ENCODE peak calls at places on chromosome 11, in six cellular contexts. K is A549, A is H1, T is HepG2, W is K562, C is endothelial cell of umbilical vein. Q is an unnamed sample.

GRCh38 chr11:129732926-129733325 is 82.7 kb upstream of the TMEM45B start:
- DNase-seq in K (no peak), A (no peak), T (no peak), W (no peak), C (no peak), Q (no peak)

GRCh38 chr11:64023731-64024710 is 11.7 kb upstream of the FLRT1 start:
- DNase-seq in K (no peak), A (no peak), T (no peak), W (no peak), C (no peak), Q (no peak)

GRCh38 chr11:96014234-96014633 is 90.3 kb upstream of the MTMR2 start:
- DNase-seq in K (peak; percentile 6), A (no peak), T (peak; percentile 97), W (no peak), C (no peak), Q (no peak)

GRCh38 chr11:120748485-120748814 is 236.9 kb downstream of the GRIK4 start:
- DNase-seq in K (no peak), A (no peak), T (no peak), W (no peak), C (no peak), Q (no peak)

GRCh38 chr11:78759067-78759466 is 184.4 kb upstream of the NARS2 start:
- DNase-seq in K (no peak), A (no peak), T (no peak), W (no peak), C (no peak), Q (no peak)

GRCh38 chr11:5380740-5381342 is 2.8 kb upstream of the OR51M1 start:
- DNase-seq in K (peak; percentile 36), A (peak; percentile 70), T (peak; percentile 52), W (peak; percentile 58), C (peak; percentile 69), Q (peak; percentile 74)

GRCh38 chr11:15523576-15523975 is 408.9 kb downstream of the INSC start:
- DNase-seq in K (no peak), A (no peak), T (no peak), W (no peak), C (no peak), Q (no peak)

GRCh38 chr11:67268036-67268683 is 1.9 kb downstream of the GRK2 start:
- DNase-seq in K (no peak), A (no peak), T (no peak), W (no peak), C (no peak), Q (no peak)

GRCh38 chr11:7098235-7098832 is 9.5 kb downstream of the RBMXL2 start:
- DNase-seq in K (peak; percentile 35), A (no peak), T (peak; percentile 49), W (peak; percentile 60), C (peak; percentile 67), Q (no peak)

GRCh38 chr11:102438311-102439062 is 14.1 kb downstream of the TMEM123 start:
- DNase-seq in K (no peak), A (no peak), T (peak; percentile 19), W (no peak), C (no peak), Q (peak; percentile 24)

GRCh38 chr11:10376061-10376460 is 71.2 kb downstream of the ADM start:
- DNase-seq in K (no peak), A (peak; percentile 16), T (no peak), W (no peak), C (no peak), Q (no peak)

GRCh38 chr11:35658028-35658948 is 4.3 kb upstream of the TRIM44 start:
- DNase-seq in K (no peak), A (no peak), T (no peak), W (no peak), C (peak; percentile 14), Q (no peak)

GRCh38 chr11:83070878-83071640 is 638 bp downstream of the RAB30 start:
- DNase-seq in K (peak; percentile 39), A (no peak), T (no peak), W (no peak), C (no peak), Q (peak; percentile 27)

GRCh38 chr11:113593698-113594308 is 112.3 kb downstream of the TMPRSS5 start:
- DNase-seq in K (no peak), A (no peak), T (no peak), W (peak; percentile 22), C (no peak), Q (no peak)

GRCh38 chr11:43649501-43649900 is 31.0 kb upstream of the HSD17B12 start:
- DNase-seq in K (no peak), A (no peak), T (no peak), W (no peak), C (no peak), Q (no peak)

GRCh38 chr11:104609297-104609696 is 289.0 kb downstream of the CASP12 start:
- DNase-seq in K (peak; percentile 5), A (no peak), T (peak; percentile 24), W (no peak), C (peak; percentile 80), Q (peak; percentile 25)

GRCh38 chr11:92550411-92550810 is 325.8 kb downstream of the FAT3 start:
- DNase-seq in K (no peak), A (peak; percentile 71), T (no peak), W (no peak), C (no peak), Q (peak; percentile 46)

GRCh38 chr11:106276859-106277436 is 199.5 kb downstream of the AASDHPPT start:
- DNase-seq in K (no peak), A (no peak), T (no peak), W (no peak), C (no peak), Q (no peak)

GRCh38 chr11:93734427-93735222 is 6.7 kb downstream of the TAF1D start:
- DNase-seq in K (no peak), A (no peak), T (no peak), W (no peak), C (no peak), Q (no peak)

GRCh38 chr11:109956124-109956793 is 136.9 kb upstream of the ZC3H12C start:
- DNase-seq in K (no peak), A (no peak), T (no peak), W (no peak), C (no peak), Q (no peak)

GRCh38 chr11:119100246-119100959 is 1.2 kb downstream of the DPAGT1 start:
- DNase-seq in K (peak; percentile 50), A (no peak), T (peak; percentile 62), W (no peak), C (peak; percentile 50), Q (no peak)

GRCh38 chr11:77634724-77635123 is 2.9 kb downstream of the CLNS1A start:
- DNase-seq in K (no peak), A (no peak), T (no peak), W (no peak), C (no peak), Q (no peak)

GRCh38 chr11:45933131-45933821 is 10.8 kb downstream of the LARGE2 start:
- DNase-seq in K (no peak), A (no peak), T (no peak), W (no peak), C (no peak), Q (no peak)

GRCh38 chr11:11988099-11988651 is 20.3 kb downstream of the DKK3 start:
- DNase-seq in K (no peak), A (no peak), T (no peak), W (no peak), C (peak; percentile 83), Q (no peak)

GRCh38 chr11:13962562-13963168 is at the start of gene SPON1:
- DNase-seq in K (no peak), A (peak; percentile 77), T (no peak), W (no peak), C (peak; percentile 15), Q (peak; percentile 73)

GRCh38 chr11:13963949-13964770 is 1.6 kb downstream of the SPON1 start:
- DNase-seq in K (no peak), A (peak; percentile 78), T (no peak), W (no peak), C (no peak), Q (peak; percentile 42)

GRCh38 chr11:13962198-13962561 is 343 bp upstream of the SPON1 start:
- DNase-seq in K (no peak), A (no peak), T (no peak), W (no peak), C (no peak), Q (no peak)

GRCh38 chr11:13964771-13965074 is 2.2 kb downstream of the SPON1 start:
- DNase-seq in K (no peak), A (no peak), T (no peak), W (no peak), C (no peak), Q (no peak)

GRCh38 chr11:13963169-13963948 is 836 bp downstream of the SPON1 start:
- DNase-seq in K (no peak), A (no peak), T (no peak), W (no peak), C (no peak), Q (peak; percentile 34)
- TF ChIP-seq JUN in K (no peak), A (no peak), T (no peak), W (no peak), C (no peak), Q (no peak)

GRCh38 chr11:1129143-1129665 is 28.5 kb upstream of the MUC5AC start:
- DNase-seq in K (no peak), A (no peak), T (no peak), W (no peak), C (no peak), Q (peak; percentile 8)
- TF ChIP-seq JUN in K (no peak), A (no peak), T (no peak), W (no peak), C (no peak), Q (no peak)

DNA sequence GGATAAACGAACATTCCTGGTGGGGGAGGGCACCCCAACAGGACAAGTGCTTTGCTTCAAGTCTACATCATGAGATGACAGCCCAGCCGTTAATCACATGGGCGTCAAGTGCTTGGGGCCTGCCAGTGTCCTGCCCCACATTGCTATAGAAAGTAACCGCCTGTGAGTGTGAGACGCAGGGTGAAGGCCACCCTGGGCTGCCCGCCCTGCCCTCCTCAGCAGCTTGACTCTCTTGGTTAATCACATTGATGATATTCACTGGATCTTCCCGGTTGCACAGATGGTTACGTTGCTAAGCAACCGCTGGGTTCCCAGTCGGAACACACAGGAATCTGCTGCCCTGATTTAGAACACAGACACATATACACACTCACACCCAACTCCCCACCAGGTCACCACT is 79.3 kb downstream of the CTTN start:
- DNase-seq in K (no peak), A (no peak), T (no peak), W (no peak), C (no peak), Q (no peak)
- TF ChIP-seq JUN in K (no peak), A (no peak), T (no peak), W (no peak), C (no peak), Q (no peak)

DNA sequence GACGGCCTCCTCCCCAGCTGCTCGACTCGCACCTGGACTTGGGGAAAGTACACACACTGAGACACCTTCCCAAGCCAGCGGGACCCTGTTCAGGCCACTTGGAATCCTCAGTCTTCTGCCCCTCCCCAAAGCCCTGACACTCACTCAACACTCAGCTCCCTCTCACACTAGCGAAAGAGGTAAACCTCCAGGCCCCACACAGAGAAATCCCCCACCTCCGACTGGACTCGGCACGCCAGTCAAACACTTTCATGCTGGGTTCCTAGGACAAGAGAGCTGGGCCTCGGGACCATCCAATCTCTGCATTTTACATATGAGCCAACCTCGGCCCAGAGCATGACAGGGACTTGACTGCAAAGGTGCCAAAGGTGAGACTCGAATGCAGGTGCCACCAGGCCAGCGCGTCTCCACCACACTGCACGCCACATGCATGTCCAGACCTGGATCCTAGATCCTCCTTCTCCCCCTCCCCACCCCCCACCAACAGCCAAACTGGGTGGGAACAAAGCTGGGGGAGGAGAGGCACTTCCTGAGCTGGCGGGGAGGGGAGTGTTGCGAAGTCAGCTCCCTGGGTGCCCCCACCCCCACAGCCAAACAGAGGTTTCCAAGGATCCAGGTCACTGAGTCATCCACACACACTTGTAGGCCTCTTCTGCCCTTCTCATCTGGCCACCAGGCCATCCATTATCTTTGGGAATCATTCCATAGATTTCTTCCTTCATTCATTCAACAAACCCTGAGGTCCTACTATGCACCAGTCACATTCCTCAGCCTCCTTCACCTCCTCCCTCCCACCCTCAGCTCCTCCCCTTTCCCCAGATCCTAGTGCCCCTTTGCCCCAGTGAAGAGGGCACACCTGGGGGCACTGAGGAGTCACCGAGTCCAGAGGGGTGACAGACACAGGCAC is 10.7 kb upstream of the CD5 start:
- DNase-seq in K (no peak), A (no peak), T (no peak), W (peak; percentile 43), C (no peak), Q (no peak)
- TF ChIP-seq JUN in K (no peak), A (no peak), T (no peak), W (no peak), C (no peak), Q (no peak)